ENCODE peak calls at places on chromosomes 12 and 14, in ten cellular contexts. T is A549, R is uterus, K is thoracic aorta, F is heart left ventricle, V is B cell, L is astrocyte of the spinal cord, Y is omental fat pad, C is brain microvascular endothelial cell, I is AG04450. N is an unnamed sample.

GRCh38 chr14:95046711-95047681 is 110.3 kb downstream of the DICER1 start:
- DNase-seq in T (no peak), R (peak), K (no peak), F (no peak), V (peak), L (no peak), Y (peak), C (no peak), I (no peak), N (peak)

GRCh38 chr12:7006639-7007038 is 11.6 kb downstream of the LPCAT3 start:
- DNase-seq in T (no peak), R (no peak), K (no peak), F (no peak), V (no peak), L (no peak), Y (no peak), C (no peak), I (no peak), N (no peak)

GRCh38 chr14:76846331-76847047 is 20.3 kb downstream of the LRRC74A start:
- DNase-seq in T (no peak), R (no peak), K (no peak), F (no peak), V (no peak), L (no peak), Y (no peak), C (no peak), I (no peak), N (no peak)

GRCh38 chr12:11724888-11725310 is 75.4 kb downstream of the ETV6 start:
- DNase-seq in T (no peak), R (no peak), K (no peak), F (no peak), V (no peak), L (peak), Y (no peak), C (no peak), I (no peak), N (no peak)

GRCh38 chr14:104652386-104652785 is 37.0 kb upstream of the INF2 start:
- DNase-seq in T (no peak), R (no peak), K (no peak), F (no peak), V (no peak), L (no peak), Y (no peak), C (no peak), I (no peak), N (no peak)

GRCh38 chr12:108724054-108724889 is 7.0 kb downstream of the CORO1C start:
- DNase-seq in T (peak), R (no peak), K (no peak), F (peak), V (no peak), L (peak), Y (no peak), C (peak), I (no peak), N (no peak)

GRCh38 chr12:119802472-119802871 is 74.6 kb downstream of the CIT start:
- DNase-seq in T (no peak), R (no peak), K (no peak), F (peak), V (no peak), L (peak), Y (peak), C (no peak), I (no peak), N (no peak)

GRCh38 chr14:105448706-105449111 is 25.9 kb upstream of the CRIP2 start:
- DNase-seq in T (peak), R (peak), K (no peak), F (peak), V (peak), L (peak), Y (peak), C (peak), I (peak), N (peak)

GRCh38 chr12:63066782-63067181 is 84.2 kb downstream of the AVPR1A start:
- DNase-seq in T (no peak), R (no peak), K (no peak), F (no peak), V (no peak), L (no peak), Y (no peak), C (no peak), I (no peak), N (no peak)

GRCh38 chr12:6074979-6075585 is 49.4 kb downstream of the VWF start:
- DNase-seq in T (no peak), R (no peak), K (no peak), F (peak), V (no peak), L (no peak), Y (no peak), C (no peak), I (no peak), N (peak)

GRCh38 chr12:96522283-96522682 is 32.9 kb downstream of the CFAP54 start:
- DNase-seq in T (no peak), R (no peak), K (no peak), F (no peak), V (no peak), L (no peak), Y (no peak), C (no peak), I (no peak), N (no peak)

GRCh38 chr14:74583689-74584434 is 28.2 kb downstream of the LTBP2 start:
- DNase-seq in T (peak), R (peak), K (no peak), F (peak), V (no peak), L (peak), Y (no peak), C (peak), I (peak), N (no peak)

GRCh38 chr12:107657621-107658020 is 28.0 kb upstream of the PWP1 start:
- DNase-seq in T (no peak), R (no peak), K (no peak), F (no peak), V (no peak), L (no peak), Y (no peak), C (no peak), I (no peak), N (no peak)

GRCh38 chr12:106747973-106748436 is 26.5 kb upstream of the RIC8B start:
- DNase-seq in T (no peak), R (no peak), K (no peak), F (no peak), V (no peak), L (no peak), Y (no peak), C (no peak), I (no peak), N (no peak)

GRCh38 chr12:80232873-80233272 is 133.5 kb downstream of the OTOGL start:
- DNase-seq in T (no peak), R (no peak), K (no peak), F (no peak), V (no peak), L (no peak), Y (no peak), C (no peak), I (no peak), N (no peak)

GRCh38 chr14:29310210-29310609 is 543.6 kb downstream of the FOXG1 start:
- DNase-seq in T (no peak), R (no peak), K (no peak), F (no peak), V (no peak), L (no peak), Y (no peak), C (no peak), I (no peak), N (no peak)

GRCh38 chr12:122505419-122506051 is 4.8 kb upstream of the ZCCHC8 start:
- DNase-seq in T (no peak), R (no peak), K (no peak), F (no peak), V (no peak), L (no peak), Y (no peak), C (no peak), I (no peak), N (no peak)

GRCh38 chr14:66717571-66718140 is 209.7 kb downstream of the GPHN start:
- DNase-seq in T (no peak), R (no peak), K (no peak), F (no peak), V (no peak), L (no peak), Y (no peak), C (no peak), I (no peak), N (no peak)

GRCh38 chr14:21039059-21039422 is 3.1 kb upstream of the RNASE7 start:
- DNase-seq in T (no peak), R (peak), K (no peak), F (peak), V (no peak), L (peak), Y (no peak), C (no peak), I (peak), N (peak)

GRCh38 chr12:42987216-42987631 is 397.7 kb upstream of the PRICKLE1 start:
- DNase-seq in T (no peak), R (no peak), K (no peak), F (no peak), V (no peak), L (peak), Y (no peak), C (no peak), I (no peak), N (no peak)

GRCh38 chr12:106900554-106900953 is 55.2 kb upstream of the TMEM263 start:
- DNase-seq in T (no peak), R (no peak), K (no peak), F (no peak), V (no peak), L (no peak), Y (no peak), C (no peak), I (no peak), N (no peak)

GRCh38 chr14:63752449-63753169 is 24.7 kb upstream of the SGPP1 start:
- DNase-seq in T (peak), R (no peak), K (no peak), F (no peak), V (no peak), L (peak), Y (no peak), C (peak), I (peak), N (no peak)

GRCh38 chr12:110677206-110677911 is 11.6 kb downstream of the HVCN1 start:
- DNase-seq in T (no peak), R (no peak), K (no peak), F (no peak), V (peak), L (peak), Y (no peak), C (no peak), I (no peak), N (peak)

GRCh38 chr12:131827961-131828534 is at the start of gene MMP17:
- DNase-seq in T (peak), R (peak), K (no peak), F (peak), V (peak), L (peak), Y (no peak), C (no peak), I (no peak), N (no peak)

GRCh38 chr12:46402451-46402850 is 29.9 kb upstream of the SLC38A2 start:
- DNase-seq in T (no peak), R (peak), K (no peak), F (no peak), V (no peak), L (peak), Y (no peak), C (no peak), I (no peak), N (no peak)

GRCh38 chr14:88104710-88105109 is 99.8 kb downstream of the GPR65 start:
- DNase-seq in T (no peak), R (no peak), K (no peak), F (no peak), V (no peak), L (no peak), Y (no peak), C (no peak), I (no peak), N (no peak)

GRCh38 chr14:74551431-74551830 is 57.9 kb downstream of the ISCA2 start:
- DNase-seq in T (no peak), R (no peak), K (no peak), F (peak), V (no peak), L (no peak), Y (no peak), C (no peak), I (no peak), N (no peak)

GRCh38 chr12:26648066-26648465 is 184.9 kb downstream of the ITPR2 start:
- DNase-seq in T (no peak), R (no peak), K (no peak), F (no peak), V (no peak), L (no peak), Y (no peak), C (no peak), I (no peak), N (no peak)

GRCh38 chr12:89225401-89225800 is 126.9 kb downstream of the DUSP6 start:
- DNase-seq in T (peak), R (no peak), K (no peak), F (peak), V (no peak), L (peak), Y (no peak), C (peak), I (no peak), N (peak)

GRCh38 chr14:92458959-92459478 is 54.6 kb upstream of the RIN3 start:
- DNase-seq in T (no peak), R (no peak), K (no peak), F (no peak), V (no peak), L (no peak), Y (no peak), C (no peak), I (no peak), N (no peak)

GRCh38 chr12:50220357-50221061 is 53.3 kb upstream of the CERS5 start:
- DNase-seq in T (peak), R (no peak), K (peak), F (no peak), V (no peak), L (peak), Y (no peak), C (peak), I (no peak), N (no peak)

GRCh38 chr12:117067638-117068037 is 31.6 kb downstream of the TESC start:
- DNase-seq in T (no peak), R (no peak), K (no peak), F (no peak), V (no peak), L (no peak), Y (no peak), C (no peak), I (no peak), N (no peak)

GRCh38 chr14:70116278-70116677 is 72.5 kb downstream of the SLC8A3 start:
- DNase-seq in T (no peak), R (no peak), K (no peak), F (no peak), V (no peak), L (no peak), Y (no peak), C (no peak), I (no peak), N (no peak)

GRCh38 chr14:89291351-89291940 is 125.6 kb downstream of the FOXN3 start:
- DNase-seq in T (no peak), R (no peak), K (no peak), F (no peak), V (peak), L (no peak), Y (no peak), C (no peak), I (no peak), N (no peak)

GRCh38 chr12:42590324-42590934 is 883 bp upstream of the PRICKLE1 start:
- DNase-seq in T (peak), R (peak), K (no peak), F (peak), V (no peak), L (no peak), Y (no peak), C (no peak), I (no peak), N (no peak)

GRCh38 chr12:71800177-71800576 is 39.4 kb upstream of the TBC1D15 start:
- DNase-seq in T (no peak), R (no peak), K (no peak), F (no peak), V (no peak), L (no peak), Y (no peak), C (no peak), I (no peak), N (no peak)

GRCh38 chr12:71795901-71796300 is 41.2 kb downstream of the RAB21 start:
- DNase-seq in T (no peak), R (no peak), K (no peak), F (no peak), V (no peak), L (no peak), Y (no peak), C (no peak), I (no peak), N (no peak)

GRCh38 chr12:71804505-71804904 is 35.1 kb upstream of the TBC1D15 start:
- DNase-seq in T (peak), R (no peak), K (no peak), F (no peak), V (no peak), L (no peak), Y (no peak), C (no peak), I (no peak), N (no peak)

GRCh38 chr12:71797506-71797905 is 42.1 kb upstream of the TBC1D15 start:
- DNase-seq in T (no peak), R (no peak), K (no peak), F (no peak), V (no peak), L (no peak), Y (no peak), C (no peak), I (no peak), N (no peak)

GRCh38 chr12:71799105-71799504 is 40.5 kb upstream of the TBC1D15 start:
- DNase-seq in T (no peak), R (no peak), K (no peak), F (no peak), V (no peak), L (peak), Y (no peak), C (peak), I (no peak), N (no peak)
- TF ChIP-seq CTCF in T (no peak), R (no peak), K (no peak), F (no peak), V (no peak), L (no peak), Y (no peak), C (no peak), I (no peak), N (no peak)

DNA sequence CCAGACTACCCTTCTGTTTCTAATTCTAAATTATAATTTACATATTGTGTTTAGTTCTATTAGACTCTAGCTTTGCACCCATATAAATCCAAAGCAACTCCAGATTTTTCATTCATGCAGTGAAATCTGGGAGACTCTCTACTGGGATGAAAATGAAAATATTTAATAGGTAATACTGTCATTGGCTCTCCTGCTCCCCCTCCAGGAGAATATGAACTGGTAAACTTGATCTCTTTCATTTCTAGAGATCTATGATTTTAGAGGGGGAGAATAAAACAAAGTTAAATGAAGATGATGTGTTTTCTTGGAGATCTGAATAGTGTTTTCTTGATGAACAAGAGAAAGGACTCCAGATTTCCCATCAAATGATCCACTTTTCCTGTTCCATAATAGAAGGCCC is 104.3 kb upstream of the TMCC3 start:
- DNase-seq in T (no peak), R (no peak), K (no peak), F (no peak), V (no peak), L (no peak), Y (no peak), C (no peak), I (no peak), N (no peak)
- TF ChIP-seq CTCF in T (peak), R (no peak), K (no peak), F (no peak), V (no peak), L (peak), Y (no peak), C (peak), I (peak), N (no peak)

GRCh38 chr12:4251228-4251891 is 22.2 kb upstream of the CCND2 start:
- DNase-seq in T (no peak), R (no peak), K (no peak), F (no peak), V (no peak), L (no peak), Y (no peak), C (no peak), I (no peak), N (no peak)
- TF ChIP-seq CTCF in T (no peak), R (no peak), K (no peak), F (no peak), V (no peak), L (no peak), Y (no peak), C (no peak), I (no peak), N (no peak)

GRCh38 chr12:101906226-101906625 is 28.8 kb downstream of the DRAM1 start:
- DNase-seq in T (no peak), R (no peak), K (no peak), F (no peak), V (no peak), L (no peak), Y (no peak), C (no peak), I (no peak), N (no peak)

GRCh38 chr12:101908395-101908794 is 31.0 kb downstream of the DRAM1 start:
- DNase-seq in T (no peak), R (no peak), K (no peak), F (no peak), V (no peak), L (no peak), Y (no peak), C (no peak), I (no peak), N (no peak)

GRCh38 chr12:101909646-101910045 is 32.3 kb downstream of the DRAM1 start:
- DNase-seq in T (no peak), R (no peak), K (no peak), F (no peak), V (no peak), L (no peak), Y (no peak), C (no peak), I (no peak), N (no peak)
- TF ChIP-seq CTCF in T (no peak), R (no peak), K (no peak), F (no peak), V (no peak), L (no peak), Y (no peak), C (no peak), I (no peak), N (no peak)

DNA sequence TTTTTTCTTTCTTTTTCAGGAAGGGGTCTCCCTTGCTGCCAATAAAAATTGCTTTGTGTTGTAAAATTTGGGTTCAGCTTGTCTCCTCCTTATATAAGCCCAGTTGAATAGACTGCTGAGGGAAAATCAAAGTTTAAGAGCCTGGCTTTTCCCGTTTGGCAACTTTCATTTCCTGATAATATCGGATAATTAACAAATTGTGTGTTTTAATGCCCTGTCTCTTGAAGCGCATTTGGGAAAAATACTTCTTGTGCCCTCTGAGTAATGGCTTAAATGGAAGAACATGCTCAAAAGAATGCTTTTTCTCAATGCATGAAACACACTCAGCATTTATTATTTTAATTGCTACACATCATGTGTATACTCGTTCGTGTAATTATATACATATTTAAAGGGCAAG is 198.0 kb upstream of the DCN start:
- DNase-seq in T (no peak), R (no peak), K (no peak), F (no peak), V (no peak), L (no peak), Y (no peak), C (no peak), I (no peak), N (no peak)
- TF ChIP-seq CTCF in T (no peak), R (no peak), K (no peak), F (no peak), V (no peak), L (no peak), Y (no peak), C (no peak), I (no peak), N (no peak)

GRCh38 chr14:51182166-51182565 is 57.9 kb upstream of the TMX1 start:
- DNase-seq in T (peak), R (no peak), K (no peak), F (no peak), V (no peak), L (no peak), Y (no peak), C (no peak), I (no peak), N (no peak)
- TF ChIP-seq CTCF in T (no peak), R (no peak), K (no peak), F (no peak), V (no peak), L (no peak), Y (no peak), C (no peak), I (no peak), N (no peak)

GRCh38 chr14:26255213-26255612 is 342.6 kb downstream of the NOVA1 start:
- DNase-seq in T (peak), R (no peak), K (no peak), F (no peak), V (no peak), L (peak), Y (no peak), C (no peak), I (no peak), N (no peak)
- TF ChIP-seq CTCF in T (peak), R (peak), K (no peak), F (no peak), V (no peak), L (peak), Y (no peak), C (no peak), I (peak), N (no peak)